ENCODE peak calls at places on chromosome 22, in five cellular contexts. Z is body of pancreas, Y is progenitor cell of endocrine pancreas, F is SW480, G is MM.1S. N is an unnamed sample.

GRCh38 chr22:46661221-46661851 is 41.1 kb downstream of the GRAMD4 start:
- DNase-seq in G (no peak), Z (no peak), F (peak), Y (no peak), N (no peak)

GRCh38 chr22:44118645-44119315 is 61.9 kb upstream of the PARVG start:
- DNase-seq in F (no peak), Y (no peak), Z (no peak), G (no peak), N (no peak)

GRCh38 chr22:19850482-19851109 is 4.1 kb downstream of the GNB1L start:
- DNase-seq in Z (no peak), F (no peak), G (no peak), Y (no peak), N (no peak)

GRCh38 chr22:23574877-23575276 is 5.2 kb downstream of the IGLL1 start:
- DNase-seq in Y (no peak), F (no peak), G (no peak), Z (no peak), N (no peak)

GRCh38 chr22:24244144-24244787 is 616 bp downstream of the GGT5 start:
- DNase-seq in Z (no peak), F (no peak), Y (no peak), G (no peak), N (no peak)

GRCh38 chr22:47623056-47623739 is 860.7 kb downstream of the TBC1D22A start:
- DNase-seq in G (no peak), Z (no peak), Y (no peak), F (no peak), N (no peak)

GRCh38 chr22:32590556-32590955 is 115.9 kb downstream of the FBXO7 start:
- DNase-seq in F (no peak), Y (no peak), G (no peak), Z (no peak), N (no peak)

GRCh38 chr22:45478108-45478771 is 24.4 kb upstream of the FBLN1 start:
- DNase-seq in Z (no peak), Y (no peak), G (no peak), F (peak), N (no peak)

GRCh38 chr22:46224771-46225290 is 25.3 kb downstream of the CDPF1 start:
- DNase-seq in Z (no peak), G (no peak), F (no peak), Y (no peak), N (no peak)

GRCh38 chr22:18033204-18033998 is 9.0 kb upstream of the MICAL3 start:
- DNase-seq in Z (no peak), Y (no peak), G (no peak), F (no peak), N (no peak)

GRCh38 chr22:20203142-20204099 is 52.6 kb upstream of the CCDC188 start:
- DNase-seq in Z (peak), F (peak), G (no peak), Y (peak), N (peak)

GRCh38 chr22:42353883-42354727 is 78.1 kb downstream of the NFAM1 start:
- DNase-seq in F (no peak), Y (no peak), G (no peak), Z (no peak), N (no peak)

GRCh38 chr22:36546092-36546804 is 17.3 kb upstream of the EIF3D start:
- DNase-seq in Y (peak), F (peak), Z (peak), G (peak), N (peak)

GRCh38 chr22:43004362-43005035 is 10.4 kb downstream of the PACSIN2 start:
- DNase-seq in F (peak), Z (no peak), Y (no peak), G (no peak), N (no peak)

GRCh38 chr22:46911341-46911740 is 148.9 kb downstream of the TBC1D22A start:
- DNase-seq in Z (no peak), G (no peak), F (no peak), Y (no peak), N (no peak)

GRCh38 chr22:18104566-18104965 is 6.0 kb upstream of the TUBA8 start:
- DNase-seq in G (no peak), Z (no peak), F (no peak), Y (no peak), N (no peak)

GRCh38 chr22:16955678-16956210 is 52.3 kb downstream of the GAB4 start:
- DNase-seq in G (no peak), F (no peak), Z (no peak), Y (no peak), N (no peak)

GRCh38 chr22:42688241-42688913 is 32.3 kb downstream of the A4GALT start:
- DNase-seq in F (peak), G (no peak), Z (peak), Y (no peak), N (peak)

GRCh38 chr22:49770454-49771265 is 57.0 kb downstream of the BRD1 start:
- DNase-seq in G (no peak), F (no peak), Y (no peak), Z (no peak), N (no peak)

GRCh38 chr22:49305215-49305965 is 522.3 kb downstream of the BRD1 start:
- DNase-seq in G (peak), Z (peak), Y (peak), F (peak), N (no peak)

GRCh38 chr22:35600466-35600865 is 16.7 kb downstream of the MB start:
- DNase-seq in G (no peak), Y (no peak), Z (no peak), F (no peak), N (no peak)

GRCh38 chr22:40721266-40721665 is 42.0 kb downstream of the MCHR1 start:
- DNase-seq in F (no peak), G (no peak), Y (no peak), Z (no peak), N (peak)

GRCh38 chr22:29031236-29031982 is 30.2 kb downstream of the C22orf31 start:
- DNase-seq in Y (no peak), F (peak), G (no peak), Z (peak), N (peak)

GRCh38 chr22:28143206-28143605 is 224.2 kb upstream of the PITPNB start:
- DNase-seq in G (no peak), F (no peak), Z (no peak), Y (no peak), N (no peak)

GRCh38 chr22:30210235-30210831 is 36.2 kb downstream of the LIF start:
- DNase-seq in Z (peak), F (peak), Y (no peak), G (no peak), N (no peak)

GRCh38 chr22:19291218-19291579 is 320 bp downstream of the CLTCL1 start:
- DNase-seq in F (peak), G (no peak), Y (peak), Z (peak), N (no peak)

GRCh38 chr22:26394787-26395186 is 34.3 kb upstream of the ASPHD2 start:
- DNase-seq in Y (no peak), G (no peak), F (no peak), Z (no peak), N (no peak)

GRCh38 chr22:19709063-19709769 is 5.1 kb upstream of the SEPTIN5 start:
- DNase-seq in Y (no peak), F (no peak), Z (no peak), G (no peak), N (no peak)

GRCh38 chr22:41526226-41526531 is 18.1 kb downstream of the POLR3H start:
- DNase-seq in Z (no peak), G (no peak), Y (no peak), F (no peak), N (no peak)

GRCh38 chr22:49046546-49047305 is 780.9 kb downstream of the BRD1 start:
- DNase-seq in Z (peak), G (peak), Y (peak), F (peak), N (no peak)

GRCh38 chr22:32587449-32587848 is 112.8 kb downstream of the FBXO7 start:
- DNase-seq in G (no peak), Y (no peak), Z (peak), F (no peak), N (no peak)

GRCh38 chr22:44732661-44733060 is 19.7 kb upstream of the ARHGAP8 start:
- DNase-seq in F (no peak), Z (no peak), G (no peak), Y (no peak), N (no peak)

GRCh38 chr22:44691796-44692661 is 10.0 kb upstream of the PRR5 start:
- DNase-seq in Y (no peak), F (no peak), Z (no peak), G (no peak), N (no peak)

GRCh38 chr22:40368016-40368415 is 2.4 kb upstream of the SGSM3 start:
- DNase-seq in F (no peak), G (no peak), Y (no peak), Z (no peak), N (no peak)

GRCh38 chr22:46638601-46639431 is 18.6 kb downstream of the GRAMD4 start:
- DNase-seq in G (no peak), Y (no peak), F (no peak), Z (peak), N (no peak)

N was measured in dermis microvascular lymphatic vessel endothelial cell.